ENCODE peak calls at places on chromosomes 7 and 10, in ten cellular contexts. N, Y, W, S, E, A, V, C, I and H are unnamed samples.

GRCh38 chr10:48464121-48464870 is 140.6 kb downstream of the ARHGAP22 start:
- DNase-seq in N (no peak), Y (no peak), W (no peak), S (no peak), E (no peak), A (peak; percentile 0), V (no peak), C (peak; percentile 34), I (no peak), H (no peak)

GRCh38 chr10:21364196-21365114 is 161.0 kb downstream of the SKIDA1 start:
- DNase-seq in N (peak; percentile 97), Y (peak; percentile 60), W (peak; percentile 40), S (peak; percentile 74), E (peak; percentile 19), A (no peak), V (peak; percentile 89), C (no peak), I (no peak), H (peak; percentile 94)

GRCh38 chr10:91339729-91340128 is 70.4 kb upstream of the HECTD2 start:
- DNase-seq in N (no peak), Y (no peak), W (no peak), S (no peak), E (no peak), A (no peak), V (no peak), C (no peak), I (no peak), H (no peak)

GRCh38 chr10:132632851-132633684 is 95.5 kb downstream of the INPP5A start:
- DNase-seq in N (peak; percentile 11), Y (peak; percentile 27), W (peak; percentile 12), S (peak; percentile 60), E (peak; percentile 6), A (no peak), V (no peak), C (peak; percentile 58), I (peak; percentile 33), H (no peak)

GRCh38 chr7:24301703-24302102 is 17.7 kb downstream of the NPY start:
- DNase-seq in N (no peak), Y (no peak), W (no peak), S (no peak), E (no peak), A (no peak), V (no peak), C (no peak), I (no peak), H (no peak)

GRCh38 chr10:112122827-112123226 is 60.7 kb downstream of the GPAM start:
- DNase-seq in N (no peak), Y (no peak), W (no peak), S (no peak), E (no peak), A (no peak), V (no peak), C (no peak), I (no peak), H (no peak)

GRCh38 chr10:81036257-81036656 is 498.6 kb downstream of the SH2D4B start:
- DNase-seq in N (no peak), Y (no peak), W (no peak), S (no peak), E (no peak), A (no peak), V (no peak), C (no peak), I (no peak), H (no peak)

GRCh38 chr10:33211123-33211878 is 123.2 kb downstream of the NRP1 start:
- DNase-seq in N (peak; percentile 53), Y (peak; percentile 77), W (peak; percentile 59), S (peak; percentile 92), E (peak; percentile 58), A (peak; percentile 12), V (no peak), C (no peak), I (no peak), H (no peak)

GRCh38 chr10:81874878-81875679 is at the start of gene NRG3:
- DNase-seq in N (no peak), Y (no peak), W (no peak), S (no peak), E (no peak), A (no peak), V (peak; percentile 80), C (no peak), I (no peak), H (no peak)

GRCh38 chr10:77946084-77946483 is 19.5 kb upstream of the DLG5 start:
- DNase-seq in N (peak; percentile 51), Y (no peak), W (no peak), S (no peak), E (no peak), A (no peak), V (no peak), C (no peak), I (no peak), H (no peak)

GRCh38 chr7:69762821-69763352 is 164.6 kb downstream of the AUTS2 start:
- DNase-seq in N (no peak), Y (no peak), W (no peak), S (no peak), E (no peak), A (no peak), V (no peak), C (no peak), I (no peak), H (no peak)

GRCh38 chr7:47882635-47883034 is 65.6 kb downstream of the PKD1L1 start:
- DNase-seq in N (no peak), Y (no peak), W (no peak), S (no peak), E (no peak), A (no peak), V (no peak), C (no peak), I (no peak), H (no peak)

GRCh38 chr10:32923849-32924248 is 34.2 kb downstream of the ITGB1 start:
- DNase-seq in N (no peak), Y (no peak), W (no peak), S (no peak), E (no peak), A (no peak), V (no peak), C (no peak), I (no peak), H (no peak)

GRCh38 chr7:130939285-130940095 is 205.5 kb upstream of the KLF14 start:
- DNase-seq in N (peak; percentile 24), Y (no peak), W (no peak), S (peak; percentile 59), E (no peak), A (no peak), V (peak; percentile 53), C (no peak), I (no peak), H (no peak)
- TF ChIP-seq CTCF in N (no peak), Y (no peak), W (no peak), S (no peak), E (no peak), A (no peak), V (no peak), C (no peak), I (no peak), H (no peak)

GRCh38 chr7:6589829-6590644 is at the start of gene INTS15:
- DNase-seq in N (peak; percentile 86), Y (peak; percentile 85), W (peak; percentile 77), S (peak; percentile 77), E (peak; percentile 83), A (peak; percentile 84), V (peak; percentile 94), C (peak; percentile 71), I (peak; percentile 85), H (peak; percentile 90)

GRCh38 chr7:6590645-6591110 is 857 bp downstream of the INTS15 start:
- DNase-seq in N (no peak), Y (no peak), W (no peak), S (no peak), E (no peak), A (no peak), V (peak; percentile 70), C (no peak), I (no peak), H (no peak)

GRCh38 chr7:6589151-6589828 is 531 bp upstream of the INTS15 start:
- DNase-seq in N (no peak), Y (no peak), W (no peak), S (no peak), E (no peak), A (no peak), V (no peak), C (peak; percentile 76), I (no peak), H (no peak)

DNA sequence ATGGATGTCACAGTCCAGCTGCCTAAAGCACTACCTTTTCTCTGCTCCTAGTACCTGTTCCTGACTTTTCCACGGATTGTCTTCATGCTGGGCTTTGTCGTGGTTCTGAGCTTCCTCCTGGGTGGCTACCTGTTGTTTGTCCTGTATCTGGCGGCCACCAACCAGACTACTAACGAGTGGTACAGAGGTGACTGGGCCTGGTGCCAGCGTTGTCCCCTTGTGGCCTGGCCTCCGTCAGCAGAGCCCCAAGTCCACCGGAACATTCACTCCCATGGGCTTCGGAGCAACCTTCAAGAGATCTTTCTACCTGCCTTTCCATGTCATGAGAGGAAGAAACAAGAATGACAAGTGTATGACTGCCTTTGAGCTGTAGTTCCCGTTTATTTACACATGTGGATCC is 1.3 kb upstream of the INTS15 start:
- DNase-seq in N (no peak), Y (no peak), W (no peak), S (no peak), E (no peak), A (no peak), V (no peak), C (no peak), I (no peak), H (no peak)
- H3K36me3 ChIP-seq in N (no peaks in the 10 kb centered on the region), Y (peaks cover 76% of the 10 kb centered on the region), W (peaks cover 67% of the 10 kb centered on the region), S (peaks cover 26% of the 10 kb centered on the region), E (peaks cover 82% of the 10 kb centered on the region), A (peaks cover 13% of the 10 kb centered on the region), V (peaks cover 8% of the 10 kb centered on the region), C (peaks cover 29% of the 10 kb centered on the region), I (peaks cover 59% of the 10 kb centered on the region), H (no peaks in the 10 kb centered on the region)

DNA sequence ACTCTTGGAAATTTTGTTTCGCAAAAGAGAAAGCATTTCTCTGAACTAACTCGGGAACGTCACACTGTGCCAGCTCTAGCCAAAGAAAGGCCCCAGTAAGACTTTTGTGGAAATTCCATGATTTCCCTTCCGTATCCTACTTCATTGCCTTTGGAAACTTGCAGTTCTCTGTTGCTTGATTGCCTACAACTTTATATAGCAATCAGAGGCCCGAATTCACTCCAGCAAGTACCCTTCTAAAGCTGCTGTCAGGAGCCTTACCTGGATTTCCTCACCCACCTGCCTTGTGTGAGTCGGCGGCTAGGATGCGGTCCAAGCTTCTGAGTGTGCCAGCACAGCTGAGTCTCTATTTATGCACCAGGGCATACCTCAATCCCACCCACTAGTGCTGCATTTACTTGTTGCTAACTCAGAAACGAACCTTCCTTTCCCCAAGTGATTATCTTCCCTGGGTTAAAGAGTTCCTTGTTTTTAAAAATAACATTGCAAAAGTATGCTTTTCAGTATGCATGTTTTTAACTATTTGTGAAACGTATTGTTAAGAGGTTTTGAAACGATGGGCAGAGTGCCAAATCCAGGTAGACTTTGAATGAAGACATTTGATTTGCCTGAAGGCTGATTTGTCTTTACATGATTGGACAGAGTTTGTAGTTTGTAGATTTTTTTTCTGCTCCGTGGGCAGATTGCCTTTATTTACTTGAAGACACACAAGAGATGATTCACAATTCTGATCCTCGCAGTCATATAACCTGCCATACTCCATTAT is at the start of gene AGR2:
- DNase-seq in N (peak; percentile 93), Y (no peak), W (no peak), S (peak; percentile 42), E (no peak), A (no peak), V (no peak), C (no peak), I (peak; percentile 69), H (peak; percentile 74)
- H3K4me3 ChIP-seq in N (peak within 1 kb of the TSS; percentile 84), Y (no peak within 1 kb of the TSS), W (no peak within 1 kb of the TSS), S (no peak within 1 kb of the TSS), E (no peak within 1 kb of the TSS), A (no peak within 1 kb of the TSS), V (no peak within 1 kb of the TSS), C (no peak within 1 kb of the TSS), I (peak within 1 kb of the TSS; percentile 43), H (peak within 1 kb of the TSS; percentile 42)

GRCh38 chr7:134316539-134317344 is at the start of gene SLC35B4:
- DNase-seq in N (peak; percentile 96), Y (peak; percentile 98), W (peak; percentile 97), S (peak; percentile 97), E (peak; percentile 98), A (peak; percentile 92), V (peak; percentile 98), C (peak; percentile 97), I (peak; percentile 99), H (peak; percentile 98)
- TF ChIP-seq CTCF in N (no peak), Y (peak; percentile 35), W (peak; percentile 52), S (peak; percentile 28), E (peak; percentile 27), A (peak; percentile 29), V (peak; percentile 38), C (peak; percentile 14), I (peak; percentile 34), H (peak; percentile 34)